ENCODE peak calls at places on chromosomes 6 and 20, in six cellular contexts. E, X, D, T, N and F are unnamed samples.
A peak's percentile ranks its signal among the peaks of the same experiment; 100 is the strongest.

GRCh38 chr6:40325791-40326190 is 261.4 kb downstream of the LRFN2 start:
- DNase-seq in E (no peak), X (no peak), D (no peak), T (no peak), N (no peak), F (no peak)

GRCh38 chr20:53827996-53828672 is 234.5 kb upstream of the ZNF217 start:
- DNase-seq in E (peak; percentile 100), X (no peak), D (no peak), T (peak; percentile 67), N (no peak), F (no peak)

GRCh38 chr6:148509789-148510581 is 167.3 kb downstream of the SASH1 start:
- DNase-seq in E (peak; percentile 97), X (no peak), D (peak; percentile 5), T (no peak), N (no peak), F (peak; percentile 17)

GRCh38 chr6:37170273-37171140 is 555 bp downstream of the PIM1 start:
- DNase-seq in E (peak; percentile 29), X (peak; percentile 58), D (no peak), T (peak; percentile 31), N (peak; percentile 74), F (peak; percentile 40)

GRCh38 chr20:20930500-20930899 is 175.7 kb downstream of the LINC00237 start:
- DNase-seq in E (no peak), X (no peak), D (no peak), T (no peak), N (no peak), F (no peak)

GRCh38 chr6:13172294-13172693 is 156.0 kb downstream of the TBC1D7 start:
- DNase-seq in E (no peak), X (no peak), D (no peak), T (no peak), N (no peak), F (no peak)

GRCh38 chr6:22350109-22350508 is 53.3 kb upstream of the PRL start:
- DNase-seq in E (no peak), X (no peak), D (peak; percentile 45), T (no peak), N (no peak), F (no peak)

GRCh38 chr6:170091000-170091638 is 199.8 kb downstream of the DLL1 start:
- DNase-seq in E (no peak), X (peak; percentile 10), D (no peak), T (no peak), N (no peak), F (no peak)

GRCh38 chr6:3869632-3870527 is 20.7 kb downstream of the FAM50B start:
- DNase-seq in E (no peak), X (no peak), D (no peak), T (no peak), N (peak; percentile 58), F (no peak)

GRCh38 chr20:60408435-60408834 is 450.2 kb downstream of the CDH26 start:
- DNase-seq in E (no peak), X (no peak), D (no peak), T (no peak), N (no peak), F (no peak)

GRCh38 chr20:4113996-4114603 is 98.7 kb upstream of the RNF24 start:
- DNase-seq in E (no peak), X (no peak), D (no peak), T (no peak), N (no peak), F (no peak)

GRCh38 chr6:56388414-56388752 is 141.0 kb upstream of the COL21A1 start:
- DNase-seq in E (no peak), X (no peak), D (no peak), T (no peak), N (no peak), F (no peak)

GRCh38 chr6:16819752-16820151 is 58.5 kb upstream of the ATXN1 start:
- DNase-seq in E (no peak), X (no peak), D (no peak), T (no peak), N (no peak), F (no peak)

GRCh38 chr6:165735065-165735464 is 72.0 kb upstream of the PDE10A start:
- DNase-seq in E (no peak), X (no peak), D (no peak), T (no peak), N (no peak), F (no peak)

GRCh38 chr20:23490817-23491216 is at the start of gene CST8:
- DNase-seq in E (no peak), X (no peak), D (no peak), T (no peak), N (no peak), F (no peak)

GRCh38 chr6:31568537-31568961 is 3.5 kb upstream of the LTA start:
- DNase-seq in E (no peak), X (peak; percentile 79), D (no peak), T (no peak), N (no peak), F (no peak)

GRCh38 chr6:123909989-123910388 is 106.3 kb downstream of the NKAIN2 start:
- DNase-seq in E (no peak), X (no peak), D (peak; percentile 86), T (no peak), N (no peak), F (no peak)

GRCh38 chr6:139290787-139291294 is 957 bp downstream of the TXLNB start:
- DNase-seq in E (peak; percentile 42), X (peak; percentile 39), D (no peak), T (no peak), N (no peak), F (no peak)

GRCh38 chr6:73712536-73712935 is 16.5 kb downstream of the CD109 start:
- DNase-seq in E (no peak), X (no peak), D (no peak), T (no peak), N (no peak), F (no peak)

GRCh38 chr20:62014889-62015375 is 50.7 kb downstream of the TAF4 start:
- DNase-seq in E (no peak), X (no peak), D (no peak), T (no peak), N (no peak), F (no peak)

GRCh38 chr6:37289931-37290330 is 32.0 kb upstream of the TMEM217 start:
- DNase-seq in E (no peak), X (peak; percentile 51), D (no peak), T (no peak), N (no peak), F (no peak)

GRCh38 chr6:111609827-111610526 is 4.3 kb upstream of the TRAF3IP2 start:
- DNase-seq in E (no peak), X (no peak), D (no peak), T (no peak), N (no peak), F (no peak)

GRCh38 chr6:68279793-68280557 is 355.1 kb upstream of the ADGRB3 start:
- DNase-seq in E (peak; percentile 64), X (no peak), D (no peak), T (no peak), N (no peak), F (no peak)

GRCh38 chr6:41561931-41562632 is 15.9 kb downstream of the FOXP4 start:
- DNase-seq in E (no peak), X (no peak), D (no peak), T (no peak), N (no peak), F (no peak)

GRCh38 chr6:153208706-153209105 is 77.6 kb upstream of the RGS17 start:
- DNase-seq in E (no peak), X (no peak), D (peak; percentile 25), T (no peak), N (no peak), F (no peak)

GRCh38 chr6:168404560-168404959 is 36.4 kb upstream of the SMOC2 start:
- DNase-seq in E (no peak), X (no peak), D (no peak), T (no peak), N (no peak), F (no peak)

GRCh38 chr6:83417880-83418663 is 12.8 kb downstream of the ME1 start:
- DNase-seq in E (peak; percentile 75), X (no peak), D (peak; percentile 17), T (no peak), N (peak; percentile 16), F (peak; percentile 36)

GRCh38 chr6:3729603-3730344 is 21.7 kb downstream of the PXDC1 start:
- DNase-seq in E (no peak), X (no peak), D (no peak), T (no peak), N (no peak), F (no peak)

GRCh38 chr6:136719280-136720044 is 72.8 kb downstream of the MAP3K5 start:
- DNase-seq in E (no peak), X (no peak), D (no peak), T (no peak), N (no peak), F (no peak)

GRCh38 chr20:21804779-21805178 is 99.3 kb downstream of the PAX1 start:
- DNase-seq in E (no peak), X (no peak), D (no peak), T (peak; percentile 8), N (no peak), F (no peak)

GRCh38 chr6:192313-192664 is 100.0 kb upstream of the DUSP22 start:
- DNase-seq in E (no peak), X (no peak), D (no peak), T (no peak), N (no peak), F (no peak)

GRCh38 chr6:111757342-111757741 is 115.9 kb downstream of the FYN start:
- DNase-seq in E (peak; percentile 43), X (no peak), D (no peak), T (no peak), N (no peak), F (no peak)

GRCh38 chr20:36806049-36806448 is 32.5 kb upstream of the DSN1 start:
- DNase-seq in E (no peak), X (no peak), D (no peak), T (no peak), N (no peak), F (no peak)

GRCh38 chr6:143536461-143536865 is 24.9 kb upstream of the FUCA2 start:
- DNase-seq in E (no peak), X (peak; percentile 62), D (peak; percentile 21), T (peak; percentile 31), N (no peak), F (peak; percentile 59)